ENCODE peak calls at places on chromosomes 7 and 10, in eight cellular contexts. I, M, G, Q, J, T, Z and W are unnamed samples.

GRCh38 chr10:114957673-114958072 is 19.7 kb downstream of the TRUB1 start:
- DNase-seq in I (no peak), M (peak), G (no peak), Q (no peak), J (no peak), T (peak), Z (peak), W (no peak)

GRCh38 chr7:73701357-73701995 is 18.0 kb downstream of the STX1A start:
- DNase-seq in I (no peak), M (peak), G (no peak), Q (peak), J (no peak), T (peak), Z (peak), W (no peak)

GRCh38 chr10:104925232-104925851 is 284.3 kb downstream of the SORCS3 start:
- DNase-seq in I (no peak), M (peak), G (no peak), Q (peak), J (no peak), T (peak), Z (peak), W (no peak)

GRCh38 chr10:124611738-124612137 is 132.4 kb downstream of the FAM53B start:
- DNase-seq in I (no peak), M (no peak), G (peak), Q (no peak), J (no peak), T (no peak), Z (no peak), W (no peak)

GRCh38 chr7:95549818-95550529 is 46.3 kb downstream of the PDK4 start:
- DNase-seq in I (peak), M (peak), G (peak), Q (no peak), J (peak), T (peak), Z (peak), W (peak)

GRCh38 chr10:13613519-13613918 is 26.8 kb downstream of the PRPF18 start:
- DNase-seq in I (no peak), M (peak), G (no peak), Q (peak), J (no peak), T (peak), Z (peak), W (no peak)

GRCh38 chr7:50119815-50120637 is 27.0 kb upstream of the ZPBP start:
- DNase-seq in I (no peak), M (no peak), G (no peak), Q (peak), J (no peak), T (no peak), Z (no peak), W (no peak)

GRCh38 chr7:435518-436366 is 83.9 kb downstream of the PDGFA start:
- DNase-seq in I (no peak), M (no peak), G (peak), Q (no peak), J (no peak), T (peak), Z (peak), W (no peak)

GRCh38 chr10:9331583-9332008 is 1277.1 kb downstream of the GATA3 start:
- DNase-seq in I (no peak), M (peak), G (no peak), Q (peak), J (no peak), T (peak), Z (peak), W (no peak)

GRCh38 chr7:94395141-94396041 is 696 bp downstream of the COL1A2 start:
- DNase-seq in I (peak), M (peak), G (no peak), Q (peak), J (no peak), T (peak), Z (peak), W (no peak)

GRCh38 chr7:5421626-5422323 is 1.9 kb downstream of the TNRC18 start:
- DNase-seq in I (peak), M (peak), G (peak), Q (peak), J (peak), T (peak), Z (peak), W (peak)

GRCh38 chr7:102111758-102112119 is 174.9 kb upstream of the SH2B2 start:
- DNase-seq in I (no peak), M (no peak), G (no peak), Q (no peak), J (no peak), T (no peak), Z (no peak), W (no peak)

GRCh38 chr10:92897916-92898315 is 49.6 kb downstream of the EXOC6 start:
- DNase-seq in I (no peak), M (no peak), G (no peak), Q (no peak), J (no peak), T (no peak), Z (peak), W (no peak)

GRCh38 chr10:126434235-126434634 is 46.0 kb upstream of the ADAM12 start:
- DNase-seq in I (no peak), M (no peak), G (no peak), Q (no peak), J (no peak), T (no peak), Z (no peak), W (no peak)

GRCh38 chr7:101386558-101387199 is 24.0 kb downstream of the COL26A1 start:
- DNase-seq in I (no peak), M (no peak), G (no peak), Q (peak), J (no peak), T (no peak), Z (no peak), W (no peak)

GRCh38 chr10:50988792-50989191 is 85.5 kb upstream of the PRKG1 start:
- DNase-seq in I (no peak), M (peak), G (no peak), Q (no peak), J (no peak), T (peak), Z (peak), W (no peak)

GRCh38 chr10:62175256-62175655 is 93.4 kb downstream of the RTKN2 start:
- DNase-seq in I (no peak), M (peak), G (no peak), Q (no peak), J (no peak), T (peak), Z (no peak), W (no peak)

GRCh38 chr7:96982586-96982985 is 22.8 kb upstream of the DLX6 start:
- DNase-seq in I (no peak), M (no peak), G (no peak), Q (no peak), J (no peak), T (no peak), Z (no peak), W (no peak)

GRCh38 chr7:24024689-24025088 is 259.3 kb upstream of the NPY start:
- DNase-seq in I (no peak), M (no peak), G (no peak), Q (peak), J (no peak), T (no peak), Z (no peak), W (no peak)

GRCh38 chr7:18399624-18400235 is 95.8 kb upstream of the HDAC9 start:
- DNase-seq in I (no peak), M (no peak), G (no peak), Q (peak), J (no peak), T (no peak), Z (no peak), W (no peak)

GRCh38 chr7:83701744-83702143 is 52.8 kb upstream of the SEMA3E start:
- DNase-seq in I (no peak), M (no peak), G (no peak), Q (no peak), J (no peak), T (peak), Z (no peak), W (no peak)

GRCh38 chr10:6114758-6115410 is 26.1 kb downstream of the RBM17 start:
- DNase-seq in I (no peak), M (peak), G (no peak), Q (no peak), J (no peak), T (peak), Z (peak), W (no peak)

GRCh38 chr7:153061913-153062528 is 302.5 kb downstream of the ACTR3B start:
- DNase-seq in I (no peak), M (no peak), G (no peak), Q (peak), J (no peak), T (no peak), Z (no peak), W (no peak)

GRCh38 chr10:133249094-133249780 is 11.6 kb downstream of the VENTX start:
- DNase-seq in I (no peak), M (no peak), G (no peak), Q (no peak), J (no peak), T (no peak), Z (no peak), W (no peak)

GRCh38 chr10:133248334-133248715 is 10.7 kb downstream of the VENTX start:
- DNase-seq in I (no peak), M (no peak), G (no peak), Q (no peak), J (no peak), T (no peak), Z (no peak), W (peak)

GRCh38 chr10:133246236-133246626 is 8.6 kb downstream of the VENTX start:
- DNase-seq in I (no peak), M (no peak), G (no peak), Q (no peak), J (no peak), T (no peak), Z (no peak), W (no peak)

GRCh38 chr10:133245439-133246235 is 8.0 kb downstream of the VENTX start:
- DNase-seq in I (no peak), M (peak), G (no peak), Q (peak), J (no peak), T (no peak), Z (no peak), W (no peak)

DNA sequence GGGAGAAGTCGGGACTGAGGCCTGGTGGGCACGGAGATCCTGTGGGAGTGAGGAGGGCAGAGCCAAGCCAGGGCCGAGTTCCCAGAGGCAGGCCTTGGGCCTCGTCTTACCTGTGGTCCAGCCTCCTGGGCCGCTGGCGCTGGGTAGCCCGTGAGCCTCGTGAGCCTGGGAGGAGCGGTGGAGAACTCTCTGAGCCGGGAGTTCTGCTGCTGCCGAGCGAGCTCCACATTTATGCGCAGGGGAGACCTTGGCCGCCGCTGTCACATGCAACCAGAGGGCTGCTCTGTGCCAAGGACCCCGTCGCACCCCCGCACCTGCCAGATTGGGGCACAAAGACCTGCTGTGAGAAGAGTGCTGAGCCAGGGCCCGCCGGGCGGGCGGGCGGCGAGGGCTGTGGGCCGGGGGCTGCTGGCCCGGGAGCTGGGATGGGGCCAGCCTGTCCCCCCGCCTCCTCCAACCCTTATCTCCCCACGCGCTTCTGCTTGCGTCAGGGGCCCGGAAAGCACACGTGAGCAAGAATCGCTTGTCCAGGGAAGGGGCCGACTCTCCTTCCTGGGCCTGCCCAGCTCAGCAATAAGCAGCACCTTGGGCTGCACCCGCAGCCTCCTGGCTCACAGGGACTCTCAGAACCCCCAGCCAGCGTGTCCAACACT is 10.2 kb downstream of the VENTX start:
- DNase-seq in I (no peak), M (peak), G (no peak), Q (no peak), J (no peak), T (no peak), Z (no peak), W (peak)
- H3K4me3 ChIP-seq in I (no peak), M (no peak), G (no peak), Q (no peak), J (no peak), T (no peak), Z (no peak), W (no peak)

DNA sequence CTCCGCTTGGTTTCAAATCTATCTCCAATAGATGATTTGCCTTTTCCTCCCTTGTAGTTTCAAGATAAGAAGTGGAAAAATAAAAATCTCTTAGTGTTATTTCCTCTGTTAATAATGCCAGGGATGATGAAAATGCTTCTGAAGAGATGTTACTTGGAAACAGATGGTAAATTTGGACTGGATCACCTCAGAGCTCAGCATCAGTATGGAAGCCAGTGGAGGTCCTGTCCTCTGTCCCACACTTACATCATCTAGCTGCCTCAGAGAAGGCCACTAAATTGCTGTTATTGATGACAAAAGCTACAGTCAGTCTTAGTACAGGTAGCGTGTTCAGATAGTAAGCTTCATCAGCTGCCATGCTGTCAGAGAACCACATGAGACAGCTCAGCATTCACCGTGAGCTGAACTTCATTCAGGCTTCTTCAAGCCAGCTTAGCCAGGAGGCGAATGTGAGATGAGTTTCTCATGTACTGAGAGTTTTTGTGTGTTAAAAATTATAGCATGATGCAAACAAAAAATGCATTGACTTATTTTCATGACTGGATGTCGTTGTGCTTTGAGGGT is 246.9 kb downstream of the CELF2 start:
- DNase-seq in I (no peak), M (no peak), G (no peak), Q (no peak), J (no peak), T (no peak), Z (no peak), W (no peak)
- H3K4me3 ChIP-seq in I (no peak), M (no peak), G (no peak), Q (no peak), J (no peak), T (no peak), Z (no peak), W (no peak)

GRCh38 chr10:30847199-30847598 is 184.5 kb downstream of the ZNF438 start:
- DNase-seq in I (no peak), M (no peak), G (no peak), Q (no peak), J (no peak), T (no peak), Z (no peak), W (no peak)
- H3K4me3 ChIP-seq in I (no peak), M (no peak), G (no peak), Q (no peak), J (no peak), T (no peak), Z (no peak), W (no peak)

GRCh38 chr7:112132123-112132694 is 74.0 kb downstream of the DOCK4 start:
- DNase-seq in I (no peak), M (no peak), G (no peak), Q (peak), J (no peak), T (no peak), Z (no peak), W (no peak)
- H3K4me3 ChIP-seq in I (no peak), M (no peak), G (no peak), Q (no peak), J (no peak), T (no peak), Z (no peak), W (no peak)

GRCh38 chr7:114414151-114415053 is at the start of gene FOXP2:
- DNase-seq in I (no peak), M (peak), G (no peak), Q (peak), J (no peak), T (peak), Z (peak), W (no peak)
- H3K4me3 ChIP-seq in I (peak), M (no peak), G (peak), Q (no peak), J (peak), T (peak), Z (peak), W (peak)

GRCh38 chr10:52308251-52309031 is 5.6 kb upstream of the DKK1 start:
- DNase-seq in I (peak), M (peak), G (peak), Q (peak), J (no peak), T (peak), Z (peak), W (no peak)
- H3K4me3 ChIP-seq in I (peak), M (peak), G (peak), Q (peak), J (peak), T (peak), Z (peak), W (peak)

GRCh38 chr7:47328392-47329319 is 253.3 kb downstream of the TNS3 start:
- DNase-seq in I (no peak), M (no peak), G (no peak), Q (no peak), J (peak), T (no peak), Z (no peak), W (peak)

GRCh38 chr7:47326808-47327207 is 255.1 kb downstream of the TNS3 start:
- DNase-seq in I (peak), M (peak), G (no peak), Q (peak), J (peak), T (peak), Z (peak), W (peak)

GRCh38 chr7:47326220-47326619 is 255.7 kb downstream of the TNS3 start:
- DNase-seq in I (no peak), M (peak), G (no peak), Q (peak), J (peak), T (peak), Z (peak), W (no peak)

GRCh38 chr7:47327698-47328391 is 254.1 kb downstream of the TNS3 start:
- DNase-seq in I (peak), M (peak), G (peak), Q (peak), J (peak), T (peak), Z (peak), W (peak)

GRCh38 chr7:47327306-47327697 is 254.6 kb downstream of the TNS3 start:
- DNase-seq in I (no peak), M (peak), G (no peak), Q (no peak), J (peak), T (peak), Z (peak), W (peak)
- H3K4me3 ChIP-seq in I (peak), M (peak), G (peak), Q (peak), J (peak), T (no peak), Z (no peak), W (no peak)

DNA sequence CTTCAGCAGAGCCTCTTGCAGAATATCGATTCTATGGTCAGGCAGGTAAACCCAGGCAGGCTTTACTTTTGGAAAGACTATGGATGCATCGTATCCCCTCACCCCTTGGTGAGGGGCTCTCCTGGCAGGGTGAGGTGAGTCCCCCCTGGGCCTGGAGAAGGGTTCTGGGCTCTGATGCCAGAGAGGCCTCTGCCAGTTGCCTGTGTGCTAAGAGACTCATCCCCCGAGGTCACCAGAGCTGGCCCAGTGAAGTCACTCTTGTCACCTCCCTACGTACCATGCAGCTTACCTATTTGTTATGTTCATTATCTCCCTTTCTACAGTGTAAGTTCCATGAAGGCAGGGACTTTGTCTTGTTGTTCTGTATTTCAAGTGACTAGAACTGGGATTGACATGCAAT is 51.3 kb downstream of the TSPAN15 start:
- DNase-seq in I (no peak), M (no peak), G (peak), Q (no peak), J (no peak), T (no peak), Z (no peak), W (no peak)
- H3K4me3 ChIP-seq in I (no peak), M (no peak), G (no peak), Q (no peak), J (no peak), T (no peak), Z (no peak), W (no peak)

GRCh38 chr10:97095701-97096300 is 90.0 kb downstream of the SLIT1 start:
- DNase-seq in I (no peak), M (no peak), G (no peak), Q (no peak), J (no peak), T (no peak), Z (no peak), W (no peak)

GRCh38 chr10:97099868-97100267 is 85.9 kb downstream of the SLIT1 start:
- DNase-seq in I (no peak), M (no peak), G (no peak), Q (no peak), J (no peak), T (no peak), Z (no peak), W (no peak)

GRCh38 chr10:97099089-97099488 is 86.7 kb downstream of the SLIT1 start:
- DNase-seq in I (no peak), M (no peak), G (no peak), Q (no peak), J (no peak), T (no peak), Z (no peak), W (no peak)

GRCh38 chr10:97097154-97097490 is 88.6 kb downstream of the SLIT1 start:
- DNase-seq in I (no peak), M (no peak), G (no peak), Q (no peak), J (no peak), T (no peak), Z (no peak), W (no peak)

GRCh38 chr10:97096327-97097153 is 89.2 kb downstream of the SLIT1 start:
- DNase-seq in I (peak), M (no peak), G (no peak), Q (peak), J (no peak), T (no peak), Z (no peak), W (no peak)
- H3K4me3 ChIP-seq in I (no peak), M (no peak), G (no peak), Q (no peak), J (peak), T (no peak), Z (no peak), W (no peak)